ENCODE peak calls at places on chromosomes 6 and 20, in five cellular contexts. U is A549, R is aorta, S is naive B cell, P is amniotic stem cell. G is an unnamed sample.
A peak's percentile ranks its signal among the peaks of the same experiment; 100 is the strongest.

GRCh38 chr6:2839195-2839981 is 2.3 kb downstream of the SERPINB1 start:
- DNase-seq in U (peak; percentile 59), S (no peak), R (no peak), P (no peak), G (no peak)

GRCh38 chr6:120489941-120490340 is 844.3 kb downstream of the TBC1D32 start:
- DNase-seq in U (no peak), R (no peak), S (no peak), P (no peak), G (no peak)

GRCh38 chr20:47886454-47887041 is 101.3 kb upstream of the SULF2 start:
- DNase-seq in R (no peak), P (no peak), S (no peak), U (no peak), G (no peak)

GRCh38 chr6:5671162-5671561 is 335.6 kb downstream of the NRN1 start:
- DNase-seq in R (peak; percentile 49), S (peak; percentile 19), P (no peak), U (no peak), G (peak; percentile 90)

GRCh38 chr6:44054635-44055559 is 72.4 kb downstream of the MRPL14 start:
- DNase-seq in S (no peak), R (peak; percentile 38), U (no peak), P (no peak), G (no peak)

GRCh38 chr6:108524528-108525218 is 36.0 kb upstream of the FOXO3 start:
- DNase-seq in R (no peak), U (no peak), S (no peak), P (no peak), G (no peak)

GRCh38 chr6:39313526-39314272 is 520 bp downstream of the KCNK17 start:
- DNase-seq in P (no peak), U (no peak), R (no peak), S (no peak), G (no peak)

GRCh38 chr6:31915756-31916155 is 11.8 kb upstream of the C2 start:
- DNase-seq in P (no peak), R (no peak), S (no peak), U (no peak), G (no peak)

GRCh38 chr6:73665686-73666319 is 12.0 kb upstream of the SLC17A5 start:
- DNase-seq in P (no peak), S (no peak), R (no peak), U (no peak), G (no peak)

GRCh38 chr6:85754894-85755293 is 112.2 kb upstream of the SYNCRIP start:
- DNase-seq in U (no peak), S (no peak), P (no peak), R (no peak), G (no peak)

GRCh38 chr6:135213616-135214015 is 32.5 kb downstream of the MYB start:
- DNase-seq in R (no peak), P (no peak), S (no peak), U (no peak), G (no peak)

GRCh38 chr6:112877134-112878100 is 530.3 kb downstream of the RFPL4B start:
- DNase-seq in R (no peak), S (no peak), P (peak; percentile 44), U (no peak), G (no peak)

GRCh38 chr6:44339763-44340625 is 2.5 kb upstream of the SPATS1 start:
- DNase-seq in P (no peak), R (no peak), U (no peak), S (no peak), G (no peak)

GRCh38 chr6:44514576-44515193 is 127.2 kb downstream of the CDC5L start:
- DNase-seq in P (no peak), S (no peak), U (no peak), R (no peak), G (no peak)

GRCh38 chr6:116877743-116878142 is 701 bp downstream of the RFX6 start:
- DNase-seq in S (no peak), R (no peak), U (no peak), P (no peak), G (peak; percentile 37)

GRCh38 chr6:35034411-35035171 is 106.5 kb downstream of the TCP11 start:
- DNase-seq in S (no peak), U (no peak), R (peak; percentile 79), P (no peak), G (no peak)

GRCh38 chr6:37891072-37891471 is 71.5 kb downstream of the ZFAND3 start:
- DNase-seq in P (no peak), R (no peak), S (no peak), U (no peak), G (no peak)

GRCh38 chr6:47132724-47133123 is 90.6 kb upstream of the ADGRF1 start:
- DNase-seq in U (no peak), S (no peak), P (no peak), R (no peak), G (no peak)

GRCh38 chr6:14612016-14612415 is 494.4 kb downstream of the CD83 start:
- DNase-seq in R (no peak), U (no peak), P (no peak), S (no peak), G (no peak)

GRCh38 chr6:136967874-136968752 is 46.0 kb downstream of the SLC35D3 start:
- DNase-seq in R (peak; percentile 63), P (peak; percentile 14), U (peak; percentile 77), S (peak; percentile 42), G (peak; percentile 88)

GRCh38 chr6:25706314-25707014 is 48.1 kb upstream of the SLC17A4 start:
- DNase-seq in S (no peak), R (no peak), U (no peak), P (no peak), G (peak; percentile 66)

GRCh38 chr20:3203315-3204123 is 963 bp downstream of the DDRGK1 start:
- DNase-seq in R (no peak), U (no peak), S (no peak), P (no peak), G (peak; percentile 69)

GRCh38 chr6:169269180-169270076 is 15.8 kb upstream of the THBS2 start:
- DNase-seq in S (no peak), P (no peak), U (no peak), R (peak; percentile 73), G (no peak)

GRCh38 chr6:37258405-37258704 is 411 bp upstream of the TMEM217 start:
- DNase-seq in S (no peak), U (no peak), P (no peak), R (no peak), G (no peak)

GRCh38 chr20:17499041-17499440 is 32.1 kb downstream of the BFSP1 start:
- DNase-seq in P (no peak), R (no peak), S (no peak), U (no peak), G (no peak)